ENCODE peak calls at places on chromosomes 11 and 22, in six cellular contexts. S is brain pericyte, O is Ammon's horn, V is H1, F is spleen, D is NCI-H2107. U is an unnamed sample.

GRCh38 chr11:2777396-2777795 is 77.6 kb upstream of the KCNQ1OT1 start:
- DNase-seq in V (no peak), D (no peak), F (no peak), O (no peak), S (no peak), U (no peak)

GRCh38 chr11:107203656-107204055 is 185.4 kb upstream of the GUCY1A2 start:
- DNase-seq in V (no peak), S (no peak), D (no peak), F (no peak), O (no peak), U (no peak)

GRCh38 chr11:26134481-26135355 is 197.2 kb upstream of the ANO3 start:
- DNase-seq in O (peak; percentile 62), S (no peak), V (no peak), D (no peak), F (no peak), U (no peak)

GRCh38 chr11:101010899-101011298 is 118.7 kb downstream of the PGR start:
- DNase-seq in F (no peak), D (no peak), O (no peak), V (no peak), S (no peak), U (no peak)

GRCh38 chr11:2299773-2300172 is 1.9 kb downstream of the C11orf21 start:
- DNase-seq in F (peak; percentile 76), O (no peak), S (no peak), D (no peak), V (no peak), U (no peak)

GRCh38 chr11:2832718-2833020 is 52.9 kb downstream of the CDKN1C start:
- DNase-seq in V (no peak), F (no peak), O (no peak), D (no peak), S (no peak), U (no peak)

GRCh38 chr11:61960532-61960931 is 6.9 kb downstream of the FTH1 start:
- DNase-seq in V (no peak), F (peak; percentile 55), S (no peak), O (no peak), D (no peak), U (no peak)

GRCh38 chr11:1878134-1879031 is 13.3 kb downstream of the PRR33 start:
- DNase-seq in F (peak; percentile 75), O (no peak), V (no peak), S (no peak), D (no peak), U (no peak)

GRCh38 chr11:79525257-79525656 is 84.4 kb upstream of the TENM4 start:
- DNase-seq in O (no peak), F (no peak), S (no peak), V (no peak), D (no peak), U (no peak)

GRCh38 chr11:9025101-9025850 is 21.5 kb upstream of the NRIP3 start:
- DNase-seq in V (no peak), D (no peak), O (peak; percentile 67), F (no peak), S (no peak), U (no peak)

GRCh38 chr11:133833899-133834296 is 11.4 kb downstream of the SPATA19 start:
- DNase-seq in O (no peak), S (no peak), F (peak; percentile 69), D (no peak), V (no peak), U (no peak)

GRCh38 chr22:22907551-22908494 is 20.2 kb downstream of the IGLL5 start:
- DNase-seq in O (no peak), S (no peak), D (no peak), V (no peak), F (peak; percentile 64), U (no peak)

GRCh38 chr11:19868281-19868821 is 155.7 kb downstream of the NAV2 start:
- DNase-seq in D (peak; percentile 40), F (no peak), V (no peak), S (no peak), O (no peak), U (no peak)

GRCh38 chr22:38989461-38989860 is 7.3 kb downstream of the APOBEC3B start:
- DNase-seq in V (no peak), O (no peak), S (no peak), D (no peak), F (no peak), U (no peak)

GRCh38 chr22:30310881-30311771 is 15.6 kb downstream of the TBC1D10A start:
- DNase-seq in D (no peak), V (no peak), O (peak; percentile 73), S (no peak), F (no peak), U (no peak)

GRCh38 chr11:66048525-66049313 is at the start of gene GAL3ST3:
- DNase-seq in V (peak; percentile 82), D (no peak), F (peak; percentile 72), S (no peak), O (no peak), U (no peak)

GRCh38 chr22:49773531-49773930 is 54.1 kb downstream of the BRD1 start:
- DNase-seq in S (no peak), V (no peak), O (no peak), D (no peak), F (no peak), U (no peak)

GRCh38 chr11:116690623-116691022 is 82.2 kb downstream of the BUD13 start:
- DNase-seq in D (no peak), V (no peak), O (no peak), S (no peak), F (peak; percentile 3), U (no peak)

GRCh38 chr22:42645938-42646568 is 3.1 kb downstream of the CYB5R3 start:
- DNase-seq in S (no peak), F (no peak), V (no peak), D (no peak), O (no peak), U (no peak)

GRCh38 chr11:3161309-3161708 is 3.8 kb downstream of the OSBPL5 start:
- DNase-seq in D (no peak), O (no peak), F (peak; percentile 65), S (no peak), V (no peak), U (no peak)

GRCh38 chr11:134638796-134639540 is 226.9 kb upstream of the B3GAT1 start:
- DNase-seq in D (no peak), O (peak; percentile 15), V (no peak), F (no peak), S (no peak), U (no peak)

GRCh38 chr22:43726296-43726695 is 85.8 kb downstream of the EFCAB6 start:
- DNase-seq in F (no peak), V (no peak), S (no peak), D (no peak), O (no peak), U (no peak)

GRCh38 chr11:110712643-110713468 is 619 bp upstream of the ARHGAP20 start:
- DNase-seq in O (peak; percentile 88), D (no peak), S (no peak), F (no peak), V (no peak), U (no peak)

GRCh38 chr11:69959461-69959860 is 118.7 kb upstream of the ANO1 start:
- DNase-seq in S (no peak), O (no peak), F (no peak), V (no peak), D (no peak), U (no peak)

GRCh38 chr11:75560644-75561043 is 1.4 kb upstream of the SERPINH1 start:
- DNase-seq in O (no peak), S (no peak), D (no peak), V (no peak), F (no peak), U (no peak)

GRCh38 chr11:9859491-9860305 is 195.8 kb downstream of the SWAP70 start:
- DNase-seq in O (no peak), S (no peak), V (no peak), D (no peak), F (no peak), U (no peak)

GRCh38 chr11:7909585-7910325 is 21.3 kb downstream of the OR10A6 start:
- DNase-seq in S (no peak), F (no peak), V (no peak), O (no peak), D (no peak), U (no peak)

GRCh38 chr22:46638601-46639431 is 18.6 kb downstream of the GRAMD4 start:
- DNase-seq in F (no peak), D (no peak), V (no peak), O (no peak), S (no peak), U (no peak)

GRCh38 chr11:111429066-111429506 is 50.0 kb upstream of the POU2AF1 start:
- DNase-seq in F (no peak), O (no peak), S (no peak), V (peak; percentile 83), D (no peak), U (no peak)

GRCh38 chr11:120605469-120605868 is 93.9 kb downstream of the GRIK4 start:
- DNase-seq in F (peak; percentile 39), O (no peak), S (no peak), D (no peak), V (no peak), U (no peak)

GRCh38 chr22:32776397-32776796 is 25.1 kb upstream of the TIMP3 start:
- DNase-seq in V (no peak), S (no peak), O (no peak), D (no peak), F (no peak), U (no peak)

GRCh38 chr22:35641494-35642120 is 6.6 kb upstream of the APOL6 start:
- DNase-seq in V (peak; percentile 40), O (no peak), F (peak; percentile 51), D (no peak), S (no peak), U (no peak)

GRCh38 chr11:115390441-115390840 is 113.8 kb downstream of the CADM1 start:
- DNase-seq in S (no peak), F (no peak), D (no peak), V (no peak), O (no peak), U (no peak)

GRCh38 chr11:13339196-13340153 is 61.9 kb downstream of the BMAL1 start:
- DNase-seq in F (no peak), D (no peak), S (no peak), O (no peak), V (no peak), U (no peak)

GRCh38 chr11:58647141-58647699 is 24.8 kb downstream of the CNTF start:
- DNase-seq in D (no peak), F (no peak), V (no peak), O (no peak), S (no peak), U (no peak)

GRCh38 chr11:31414338-31414737 is 44.7 kb downstream of the DNAJC24 start:
- DNase-seq in S (no peak), F (no peak), O (no peak), D (no peak), V (no peak), U (no peak)

GRCh38 chr11:18774801-18775200 is 16.8 kb downstream of the PTPN5 start:
- DNase-seq in D (no peak), O (no peak), V (no peak), F (no peak), S (no peak), U (no peak)

GRCh38 chr11:17229481-17230152 is 21.8 kb upstream of the PIK3C2A start:
- DNase-seq in F (no peak), V (no peak), O (no peak), D (no peak), S (no peak), U (no peak)

GRCh38 chr11:109247071-109247470 is 174.9 kb upstream of the C11orf87 start:
- DNase-seq in V (no peak), O (no peak), S (no peak), D (no peak), F (no peak), U (no peak)

GRCh38 chr11:125975634-125976033 is 29.8 kb downstream of the VSIG10L2 start:
- DNase-seq in F (no peak), O (no peak), V (no peak), D (no peak), S (no peak), U (no peak)

U was measured in NCI-H1436 treated with DMSO at 0.1 percent for 48 hours.